ENCODE peak calls at places on chromosomes 1 and 21, in four cellular contexts. One of them, this sample, is unnamed.

GRCh38 chr1:84505167-84506001 is 802 bp upstream of the SPATA1 start:
- DNase-seq in PC-3: peak
- DNase-seq in mucosa of descending colon: no peak
- DNase-seq in cardiac muscle cell: peak
- DNase-seq in this sample: peak

GRCh38 chr1:36387141-36387949 is 1.6 kb upstream of the STK40 start:
- DNase-seq in mucosa of descending colon: no peak
- DNase-seq in PC-3: no peak
- DNase-seq in cardiac muscle cell: peak
- DNase-seq in this sample: peak

GRCh38 chr21:46214478-46215340 is 13.9 kb downstream of the LSS start:
- DNase-seq in cardiac muscle cell: no peak
- DNase-seq in PC-3: no peak
- DNase-seq in mucosa of descending colon: no peak
- DNase-seq in this sample: no peak

GRCh38 chr21:16154961-16155360 is 425.2 kb downstream of the USP25 start:
- DNase-seq in mucosa of descending colon: no peak
- DNase-seq in PC-3: no peak
- DNase-seq in cardiac muscle cell: no peak
- DNase-seq in this sample: no peak

GRCh38 chr1:8047686-8048522 is 21.8 kb upstream of the ERRFI1 start:
- DNase-seq in mucosa of descending colon: no peak
- DNase-seq in PC-3: peak
- DNase-seq in cardiac muscle cell: peak
- DNase-seq in this sample: no peak

GRCh38 chr1:91609571-91609970 is 108.9 kb downstream of the CDC7 start:
- DNase-seq in cardiac muscle cell: no peak
- DNase-seq in PC-3: peak
- DNase-seq in mucosa of descending colon: no peak
- DNase-seq in this sample: no peak

GRCh38 chr1:17232759-17233661 is 15.9 kb upstream of the PADI3 start:
- DNase-seq in PC-3: peak
- DNase-seq in mucosa of descending colon: no peak
- DNase-seq in cardiac muscle cell: peak
- DNase-seq in this sample: no peak

GRCh38 chr1:171794085-171794484 is 12.6 kb downstream of the METTL13 start:
- DNase-seq in cardiac muscle cell: peak
- DNase-seq in mucosa of descending colon: no peak
- DNase-seq in PC-3: peak
- DNase-seq in this sample: no peak

GRCh38 chr1:92679980-92680379 is 104.9 kb downstream of the EVI5 start:
- DNase-seq in mucosa of descending colon: no peak
- DNase-seq in PC-3: peak
- DNase-seq in cardiac muscle cell: no peak
- DNase-seq in this sample: no peak

GRCh38 chr1:86503477-86504129 is 34.9 kb downstream of the CLCA1 start:
- DNase-seq in PC-3: no peak
- DNase-seq in mucosa of descending colon: peak
- DNase-seq in cardiac muscle cell: peak
- DNase-seq in this sample: no peak

GRCh38 chr1:246417152-246417812 is 89.8 kb downstream of the SMYD3 start:
- DNase-seq in cardiac muscle cell: peak
- DNase-seq in PC-3: peak
- DNase-seq in mucosa of descending colon: no peak
- DNase-seq in this sample: no peak

GRCh38 chr1:113109908-113110554 is 37.0 kb downstream of the LRIG2 start:
- DNase-seq in mucosa of descending colon: no peak
- DNase-seq in PC-3: peak
- DNase-seq in cardiac muscle cell: peak
- DNase-seq in this sample: no peak

GRCh38 chr21:17501107-17502006 is 11.5 kb upstream of the CXADR start:
- DNase-seq in cardiac muscle cell: no peak
- DNase-seq in mucosa of descending colon: no peak
- DNase-seq in PC-3: peak
- DNase-seq in this sample: no peak

GRCh38 chr1:119159096-119159495 is 18.6 kb upstream of the WARS2 start:
- DNase-seq in cardiac muscle cell: peak
- DNase-seq in mucosa of descending colon: no peak
- DNase-seq in PC-3: no peak
- DNase-seq in this sample: no peak

GRCh38 chr1:112925015-112925414 is 31.0 kb downstream of the SLC16A1 start:
- DNase-seq in cardiac muscle cell: no peak
- DNase-seq in mucosa of descending colon: no peak
- DNase-seq in PC-3: no peak
- DNase-seq in this sample: no peak

GRCh38 chr1:72224506-72224905 is 57.8 kb downstream of the NEGR1 start:
- DNase-seq in PC-3: no peak
- DNase-seq in cardiac muscle cell: no peak
- DNase-seq in mucosa of descending colon: no peak
- DNase-seq in this sample: no peak

GRCh38 chr1:227901906-227902640 is 45.7 kb downstream of the WNT9A start:
- DNase-seq in PC-3: peak
- DNase-seq in cardiac muscle cell: peak
- DNase-seq in mucosa of descending colon: peak
- DNase-seq in this sample: no peak

GRCh38 chr1:177307771-177308170 is 137.0 kb downstream of the BRINP2 start:
- DNase-seq in PC-3: peak
- DNase-seq in cardiac muscle cell: no peak
- DNase-seq in mucosa of descending colon: no peak
- DNase-seq in this sample: no peak

GRCh38 chr1:245156736-245157505 is 2.1 kb downstream of the KIF26B start:
- DNase-seq in PC-3: peak
- DNase-seq in mucosa of descending colon: no peak
- DNase-seq in cardiac muscle cell: peak
- DNase-seq in this sample: peak

GRCh38 chr1:179295356-179295755 is 1.8 kb downstream of the SOAT1 start:
- DNase-seq in cardiac muscle cell: no peak
- DNase-seq in mucosa of descending colon: no peak
- DNase-seq in PC-3: no peak
- DNase-seq in this sample: no peak

GRCh38 chr1:7521803-7522202 is 249.3 kb upstream of the VAMP3 start:
- DNase-seq in PC-3: no peak
- DNase-seq in mucosa of descending colon: no peak
- DNase-seq in cardiac muscle cell: no peak
- DNase-seq in this sample: no peak

GRCh38 chr1:173234899-173235298 is 27.8 kb upstream of the TNFSF4 start:
- DNase-seq in PC-3: no peak
- DNase-seq in mucosa of descending colon: no peak
- DNase-seq in cardiac muscle cell: no peak
- DNase-seq in this sample: no peak

GRCh38 chr1:84442256-84442655 is 36.8 kb upstream of the RPF1 start:
- DNase-seq in mucosa of descending colon: no peak
- DNase-seq in cardiac muscle cell: peak
- DNase-seq in PC-3: peak
- DNase-seq in this sample: peak

GRCh38 chr1:161707503-161707902 is 474 bp downstream of the FCRLA start:
- DNase-seq in PC-3: no peak
- DNase-seq in mucosa of descending colon: no peak
- DNase-seq in cardiac muscle cell: no peak
- DNase-seq in this sample: peak

GRCh38 chr21:41369105-41369914 is 7.5 kb downstream of the MX2 start:
- DNase-seq in mucosa of descending colon: peak
- DNase-seq in cardiac muscle cell: peak
- DNase-seq in PC-3: no peak
- DNase-seq in this sample: peak

GRCh38 chr1:177847843-177848242 is 122.0 kb downstream of the SEC16B start:
- DNase-seq in PC-3: peak
- DNase-seq in cardiac muscle cell: peak
- DNase-seq in mucosa of descending colon: no peak
- DNase-seq in this sample: no peak

GRCh38 chr1:174157157-174157806 is 2.0 kb upstream of the RABGAP1L start:
- DNase-seq in PC-3: peak
- DNase-seq in mucosa of descending colon: no peak
- DNase-seq in cardiac muscle cell: no peak
- DNase-seq in this sample: peak

GRCh38 chr1:11730429-11730861 is 5.5 kb upstream of the AGTRAP start:
- DNase-seq in mucosa of descending colon: no peak
- DNase-seq in PC-3: peak
- DNase-seq in cardiac muscle cell: peak
- DNase-seq in this sample: peak

GRCh38 chr1:203536981-203537455 is 43.1 kb downstream of the OPTC start:
- DNase-seq in mucosa of descending colon: no peak
- DNase-seq in PC-3: peak
- DNase-seq in cardiac muscle cell: peak
- DNase-seq in this sample: no peak

GRCh38 chr1:22665752-22666151 is 12.7 kb downstream of the C1QB start:
- DNase-seq in mucosa of descending colon: no peak
- DNase-seq in cardiac muscle cell: peak
- DNase-seq in PC-3: peak
- DNase-seq in this sample: no peak

GRCh38 chr1:32240140-32240951 is 6.7 kb upstream of the FAM167B start:
- DNase-seq in cardiac muscle cell: peak
- DNase-seq in PC-3: peak
- DNase-seq in mucosa of descending colon: peak
- DNase-seq in this sample: peak

GRCh38 chr1:33327587-33328325 is 6.9 kb upstream of the A3GALT2 start:
- DNase-seq in mucosa of descending colon: no peak
- DNase-seq in PC-3: peak
- DNase-seq in cardiac muscle cell: peak
- DNase-seq in this sample: no peak

GRCh38 chr1:223759273-223759672 is 46.9 kb downstream of the CAPN2 start:
- DNase-seq in PC-3: no peak
- DNase-seq in cardiac muscle cell: no peak
- DNase-seq in mucosa of descending colon: no peak
- DNase-seq in this sample: no peak
- TF ChIP-seq CTCF in PC-3: peak
- TF ChIP-seq CTCF in cardiac muscle cell: no peak
- TF ChIP-seq CTCF in mucosa of descending colon: no peak
- TF ChIP-seq CTCF in this sample: no peak

DNA sequence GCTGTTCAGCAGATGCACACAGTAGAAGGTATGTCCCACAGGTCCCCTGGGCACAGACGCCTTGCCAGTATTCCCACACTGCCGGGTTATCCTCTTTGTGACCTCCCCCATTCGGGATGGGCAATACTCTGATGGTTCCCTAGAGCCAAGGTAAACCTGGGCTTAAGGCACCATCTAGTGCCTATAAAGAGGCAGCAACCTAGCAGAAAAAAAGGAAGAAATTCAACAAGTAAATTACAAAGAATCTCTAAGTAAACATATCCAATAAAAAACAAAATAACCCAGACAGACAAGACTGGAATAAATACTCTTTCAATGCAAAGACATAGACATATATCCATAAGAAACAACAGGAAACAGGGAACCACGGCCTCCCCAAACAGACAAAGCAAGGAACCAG is 39.4 kb downstream of the HSF2BP start:
- DNase-seq in mucosa of descending colon: no peak
- DNase-seq in cardiac muscle cell: no peak
- DNase-seq in PC-3: peak
- DNase-seq in this sample: no peak
- TF ChIP-seq CTCF in mucosa of descending colon: no peak
- TF ChIP-seq CTCF in cardiac muscle cell: peak
- TF ChIP-seq CTCF in PC-3: peak
- TF ChIP-seq CTCF in this sample: no peak

GRCh38 chr1:235919797-235920475 is 53.2 kb upstream of the LYST start:
- DNase-seq in cardiac muscle cell: peak
- DNase-seq in PC-3: peak
- DNase-seq in mucosa of descending colon: no peak
- DNase-seq in this sample: no peak

GRCh38 chr1:235918481-235918880 is 51.8 kb upstream of the LYST start:
- DNase-seq in mucosa of descending colon: no peak
- DNase-seq in cardiac muscle cell: no peak
- DNase-seq in PC-3: no peak
- DNase-seq in this sample: no peak

GRCh38 chr1:235920596-235921375 is 54.1 kb upstream of the LYST start:
- DNase-seq in cardiac muscle cell: peak
- DNase-seq in PC-3: no peak
- DNase-seq in mucosa of descending colon: no peak
- DNase-seq in this sample: no peak

GRCh38 chr1:235918032-235918431 is 51.3 kb upstream of the LYST start:
- DNase-seq in cardiac muscle cell: no peak
- DNase-seq in mucosa of descending colon: no peak
- DNase-seq in PC-3: no peak
- DNase-seq in this sample: no peak

DNA sequence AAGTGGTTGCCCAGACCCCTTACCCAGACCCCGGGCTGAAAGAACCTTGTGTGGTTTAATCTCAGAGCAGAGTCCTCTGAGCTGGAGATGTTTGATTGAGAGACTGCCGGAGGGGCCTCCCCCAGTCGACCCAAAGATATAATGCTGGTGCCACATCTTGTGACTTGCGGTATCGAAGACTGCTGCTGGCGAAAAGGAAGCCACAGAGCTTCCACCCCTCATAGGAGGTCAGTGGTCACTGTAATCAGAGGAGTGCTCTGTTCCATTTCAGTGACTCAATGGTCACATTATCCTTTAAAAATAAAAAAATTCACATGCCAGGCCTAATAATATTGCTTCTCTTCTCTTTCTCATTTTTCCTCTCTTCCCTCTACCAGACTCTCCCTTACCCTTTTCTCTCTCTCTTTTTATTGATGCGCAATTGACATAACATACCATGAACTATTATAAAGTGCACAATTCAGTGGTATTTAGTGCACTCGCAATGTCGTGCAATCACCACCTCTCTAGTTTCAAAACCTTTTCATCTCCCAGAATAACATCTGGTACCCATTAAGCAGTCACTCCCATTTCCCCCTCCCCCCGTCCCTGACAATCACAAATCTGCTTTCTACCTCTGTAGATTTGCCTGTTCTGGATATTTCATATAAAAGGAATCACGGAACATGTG is 52.6 kb upstream of the LYST start:
- DNase-seq in cardiac muscle cell: no peak
- DNase-seq in PC-3: no peak
- DNase-seq in mucosa of descending colon: no peak
- DNase-seq in this sample: no peak
- TF ChIP-seq CTCF in cardiac muscle cell: no peak
- TF ChIP-seq CTCF in PC-3: no peak
- TF ChIP-seq CTCF in mucosa of descending colon: no peak
- TF ChIP-seq CTCF in this sample: no peak

GRCh38 chr1:18661404-18662285 is 31.0 kb downstream of the PAX7 start:
- DNase-seq in PC-3: no peak
- DNase-seq in mucosa of descending colon: no peak
- DNase-seq in cardiac muscle cell: no peak
- DNase-seq in this sample: no peak

GRCh38 chr1:18654599-18654998 is 24.0 kb downstream of the PAX7 start:
- DNase-seq in cardiac muscle cell: no peak
- DNase-seq in mucosa of descending colon: no peak
- DNase-seq in PC-3: no peak
- DNase-seq in this sample: no peak

GRCh38 chr1:18657436-18658179 is 27.0 kb downstream of the PAX7 start:
- DNase-seq in cardiac muscle cell: no peak
- DNase-seq in PC-3: no peak
- DNase-seq in mucosa of descending colon: no peak
- DNase-seq in this sample: no peak

GRCh38 chr1:18662286-18662639 is 31.6 kb downstream of the PAX7 start:
- DNase-seq in PC-3: no peak
- DNase-seq in cardiac muscle cell: no peak
- DNase-seq in mucosa of descending colon: no peak
- DNase-seq in this sample: no peak

DNA sequence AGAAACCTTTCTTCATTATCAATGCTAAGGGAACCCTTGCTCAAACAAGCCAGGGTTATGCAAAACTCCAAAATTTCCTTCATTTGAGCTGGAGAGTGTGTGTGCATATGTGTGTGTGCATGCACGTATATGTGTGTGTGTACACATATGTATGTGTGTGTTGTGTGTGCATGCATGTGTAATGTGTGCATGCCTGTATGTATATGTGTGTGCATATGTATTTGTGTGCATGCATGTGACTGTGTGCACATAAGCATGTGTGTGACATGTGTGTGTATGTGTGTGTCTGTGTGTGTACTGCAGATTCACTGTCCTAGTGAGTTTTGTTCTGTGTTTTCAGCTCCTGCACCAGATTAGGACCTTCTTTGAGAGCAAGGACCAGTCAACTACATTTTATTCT is 28.2 kb downstream of the PAX7 start:
- DNase-seq in mucosa of descending colon: no peak
- DNase-seq in PC-3: no peak
- DNase-seq in cardiac muscle cell: no peak
- DNase-seq in this sample: no peak
- TF ChIP-seq CTCF in mucosa of descending colon: no peak
- TF ChIP-seq CTCF in PC-3: no peak
- TF ChIP-seq CTCF in cardiac muscle cell: no peak
- TF ChIP-seq CTCF in this sample: no peak